ENCODE peak calls at places on chromosome 3, in nine cellular contexts. C is Right ventricle myocardium inferior, H is NCI-H1436, I is WTC11, Z is SW 1271, J is amygdala, D is GM23338, K is NCI-H1092, X is IMR-90. M is an unnamed sample.

GRCh38 chr3:108389361-108389760 is 93.0 kb downstream of the HHLA2 start:
- DNase-seq in H (peak; percentile 71), X (no peak), C (no peak), D (no peak), Z (no peak), J (no peak), I (no peak), K (no peak), M (no peak)

GRCh38 chr3:41321642-41321980 is 122.3 kb downstream of the CTNNB1 start:
- DNase-seq in J (no peak), I (no peak), H (no peak), Z (no peak), X (no peak), D (no peak), K (no peak), C (no peak), M (no peak)

GRCh38 chr3:179460260-179460659 is 9.0 kb upstream of the GNB4 start:
- DNase-seq in D (no peak), I (no peak), H (no peak), J (no peak), X (no peak), C (no peak), Z (no peak), K (no peak), M (no peak)

GRCh38 chr3:4462641-4463040 is 4.4 kb downstream of the SUMF1 start:
- DNase-seq in Z (no peak), D (no peak), J (no peak), K (no peak), I (no peak), C (no peak), H (no peak), X (no peak), M (no peak)

GRCh38 chr3:105866656-105867653 is 1.9 kb downstream of the CBLB start:
- DNase-seq in H (no peak), K (no peak), Z (no peak), I (no peak), X (peak; percentile 40), C (no peak), J (no peak), D (peak; percentile 9), M (peak; percentile 38)

GRCh38 chr3:59717679-59718205 is 667.9 kb upstream of the CFAP20DC start:
- DNase-seq in I (no peak), K (no peak), H (no peak), J (no peak), X (no peak), C (no peak), Z (no peak), D (peak; percentile 53), M (no peak)

GRCh38 chr3:101351834-101352233 is 31.5 kb upstream of the IMPG2 start:
- DNase-seq in Z (no peak), X (peak; percentile 6), D (no peak), C (no peak), I (no peak), K (no peak), H (no peak), J (no peak), M (peak; percentile 20)

GRCh38 chr3:26653811-26654379 is 31.3 kb downstream of the LRRC3B start:
- DNase-seq in C (no peak), Z (no peak), H (no peak), I (no peak), X (no peak), K (no peak), D (no peak), J (no peak), M (no peak)

GRCh38 chr3:122932251-122932967 is 95.2 kb downstream of the SEMA5B start:
- DNase-seq in X (no peak), J (no peak), K (no peak), Z (no peak), D (no peak), C (no peak), H (no peak), I (no peak), M (peak; percentile 30)

GRCh38 chr3:126474498-126475410 is 937 bp downstream of the ZXDC start:
- DNase-seq in X (peak; percentile 35), K (no peak), Z (peak; percentile 33), H (no peak), J (no peak), C (peak; percentile 75), I (peak; percentile 42), D (peak; percentile 65), M (peak; percentile 64)

GRCh38 chr3:50464578-50464977 is 38.9 kb downstream of the CACNA2D2 start:
- DNase-seq in H (peak; percentile 36), K (peak; percentile 44), I (no peak), C (no peak), X (no peak), D (no peak), J (no peak), Z (no peak), M (no peak)

GRCh38 chr3:147354621-147355020 is 51.7 kb downstream of the ZIC4 start:
- DNase-seq in H (no peak), Z (no peak), C (no peak), D (peak; percentile 65), J (no peak), I (peak; percentile 54), X (no peak), K (no peak), M (no peak)

GRCh38 chr3:124083990-124084389 is 92.1 kb upstream of the ROPN1 start:
- DNase-seq in J (no peak), D (no peak), X (no peak), H (peak; percentile 47), K (no peak), C (no peak), Z (no peak), I (no peak), M (no peak)

GRCh38 chr3:47578691-47579632 is at the start of gene CSPG5:
- DNase-seq in D (peak; percentile 59), H (no peak), K (peak; percentile 2), J (peak; percentile 16), I (peak; percentile 44), Z (no peak), X (no peak), C (no peak), M (peak; percentile 19)

GRCh38 chr3:53592862-53593261 is 98.5 kb downstream of the CACNA1D start:
- DNase-seq in D (no peak), I (no peak), H (no peak), K (no peak), X (no peak), C (no peak), Z (no peak), J (no peak), M (no peak)

GRCh38 chr3:161156936-161157335 is 51.8 kb upstream of the B3GALNT1 start:
- DNase-seq in K (no peak), C (no peak), I (no peak), J (no peak), X (no peak), H (no peak), D (no peak), Z (no peak), M (no peak)

GRCh38 chr3:111595239-111595638 is at the start of gene ZBED2:
- DNase-seq in D (no peak), Z (no peak), X (no peak), K (no peak), I (no peak), C (no peak), J (no peak), H (no peak), M (no peak)

GRCh38 chr3:184361932-184362667 is 590 bp downstream of the POLR2H start:
- DNase-seq in H (peak; percentile 86), I (peak; percentile 47), K (no peak), X (peak; percentile 38), D (peak; percentile 54), J (peak; percentile 80), C (peak; percentile 87), Z (peak; percentile 91), M (peak; percentile 72)

GRCh38 chr3:154515921-154516320 is 85.9 kb upstream of the GPR149 start:
- DNase-seq in I (no peak), D (no peak), X (no peak), C (no peak), Z (no peak), H (no peak), K (no peak), J (no peak), M (no peak)

GRCh38 chr3:5115506-5116162 is 6.5 kb upstream of the ARL8B start:
- DNase-seq in D (no peak), K (no peak), X (peak; percentile 15), Z (no peak), I (no peak), C (no peak), J (no peak), H (no peak), M (no peak)

GRCh38 chr3:150038830-150039229 is 68.1 kb upstream of the PFN2 start:
- DNase-seq in J (no peak), Z (no peak), K (no peak), D (peak; percentile 53), I (no peak), H (no peak), C (no peak), X (no peak), M (no peak)

GRCh38 chr3:55467099-55467498 is 20.0 kb downstream of the WNT5A start:
- DNase-seq in I (no peak), Z (no peak), H (no peak), K (no peak), C (no peak), X (peak; percentile 76), D (no peak), J (no peak), M (peak; percentile 74)

GRCh38 chr3:107217161-107217560 is 160.1 kb upstream of the CCDC54 start:
- DNase-seq in D (no peak), H (no peak), K (no peak), Z (peak; percentile 94), J (no peak), I (no peak), X (peak; percentile 87), C (no peak), M (peak; percentile 99)

GRCh38 chr3:169945313-169945712 is 21.3 kb upstream of the SEC62 start:
- DNase-seq in H (no peak), X (no peak), I (no peak), C (no peak), K (no peak), D (no peak), J (no peak), Z (no peak), M (no peak)

GRCh38 chr3:18047052-18047451 is 304.6 kb upstream of the TBC1D5 start:
- DNase-seq in I (no peak), H (no peak), Z (no peak), X (no peak), J (no peak), C (no peak), K (no peak), D (no peak), M (no peak)

GRCh38 chr3:170044795-170045244 is 7.0 kb downstream of the GPR160 start:
- DNase-seq in C (no peak), D (no peak), Z (no peak), I (no peak), X (no peak), H (no peak), K (no peak), J (no peak), M (no peak)

GRCh38 chr3:10370429-10370828 is 49.5 kb upstream of the SEC13 start:
- DNase-seq in J (no peak), H (no peak), X (peak; percentile 87), Z (no peak), K (no peak), D (no peak), C (no peak), I (no peak), M (peak; percentile 64)

GRCh38 chr3:52245322-52246263 is at the start of gene PPM1M:
- DNase-seq in J (no peak), K (no peak), C (peak; percentile 78), Z (no peak), D (peak; percentile 83), I (peak; percentile 72), X (peak; percentile 31), H (no peak), M (peak; percentile 67)

GRCh38 chr3:35760147-35760546 is 120.8 kb downstream of the ARPP21 start:
- DNase-seq in D (no peak), J (no peak), Z (no peak), H (no peak), X (no peak), C (no peak), I (no peak), K (no peak), M (no peak)

GRCh38 chr3:22045882-22046281 is 294.9 kb upstream of the ZNF385D start:
- DNase-seq in Z (no peak), K (no peak), J (no peak), D (no peak), C (no peak), I (no peak), H (no peak), X (no peak), M (no peak)

GRCh38 chr3:70871909-70872656 is 559.6 kb upstream of the MDFIC2 start:
- DNase-seq in C (no peak), J (no peak), X (peak; percentile 93), I (no peak), K (no peak), D (no peak), Z (peak; percentile 1), H (no peak), M (peak; percentile 82)

M was measured in ELR.